ENCODE peak calls at places on chromosomes 6 and 20, in five cellular contexts. A is HCT116, V is A549, R is uterus, E is tibial nerve. T is an unnamed sample.

GRCh38 chr6:33570806-33571636 is 9.1 kb downstream of the BAK1 start:
- DNase-seq in A (peak; percentile 31), V (peak; percentile 61), R (peak; percentile 75), E (peak; percentile 66), T (peak; percentile 80)

GRCh38 chr6:33162471-33162870 is 29.8 kb downstream of the COL11A2 start:
- DNase-seq in A (no peak), V (no peak), R (no peak), E (no peak), T (no peak)

GRCh38 chr20:3777726-3778629 is 3.3 kb downstream of the SPEF1 start:
- DNase-seq in A (no peak), V (peak; percentile 66), R (peak; percentile 70), E (no peak), T (no peak)

GRCh38 chr6:89023591-89024441 is 56.7 kb upstream of the PNRC1 start:
- DNase-seq in A (no peak), V (no peak), R (no peak), E (no peak), T (no peak)

GRCh38 chr6:128204621-128205020 is 303.8 kb upstream of the THEMIS start:
- DNase-seq in A (no peak), V (no peak), R (no peak), E (no peak), T (no peak)

GRCh38 chr6:138291036-138291848 is 73.0 kb upstream of the PBOV1 start:
- DNase-seq in A (no peak), V (no peak), R (no peak), E (no peak), T (no peak)

GRCh38 chr6:131890091-131890490 is 61.1 kb downstream of the CCN2 start:
- DNase-seq in A (no peak), V (no peak), R (no peak), E (no peak), T (no peak)

GRCh38 chr6:105883966-105884365 is 202.2 kb upstream of the PRDM1 start:
- DNase-seq in A (no peak), V (no peak), R (no peak), E (no peak), T (no peak)

GRCh38 chr6:169647637-169648036 is 54.2 kb downstream of the WDR27 start:
- DNase-seq in A (no peak), V (no peak), R (no peak), E (no peak), T (no peak)

GRCh38 chr6:156021746-156022396 is 566.2 kb upstream of the NOX3 start:
- DNase-seq in A (no peak), V (no peak), R (no peak), E (no peak), T (no peak)

GRCh38 chr20:19802492-19803158 is 44.6 kb downstream of the RIN2 start:
- DNase-seq in A (peak; percentile 47), V (peak; percentile 76), R (no peak), E (no peak), T (no peak)

GRCh38 chr6:163645560-163645959 is 231.0 kb downstream of the QKI start:
- DNase-seq in A (no peak), V (no peak), R (no peak), E (no peak), T (no peak)

DNA sequence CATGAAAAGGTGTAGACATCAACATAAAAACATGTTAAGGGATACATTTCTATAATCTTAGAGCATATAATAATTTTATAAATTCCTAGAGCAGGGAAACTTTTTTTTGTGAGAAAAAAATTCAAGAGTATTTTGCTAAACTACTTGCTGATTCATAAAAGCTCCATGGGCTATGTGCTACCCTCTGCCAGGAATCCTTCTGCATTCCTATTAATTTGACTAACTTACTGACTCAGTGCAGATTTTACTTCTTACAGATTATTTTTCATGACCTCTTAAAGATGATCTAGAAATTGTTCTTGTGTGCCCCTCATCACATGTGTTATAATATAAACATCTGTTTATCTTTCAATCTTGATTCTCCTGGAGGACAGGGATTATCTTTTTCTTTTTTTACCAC is 5.7 kb downstream of the VTA1 start:
- DNase-seq in A (no peak), V (no peak), R (no peak), E (no peak), T (no peak)
- H3K4me1 ChIP-seq in A (peaks cover 7% of the 10 kb centered on the region), V (peaks cover 35% of the 10 kb centered on the region), R (no peaks in the 10 kb centered on the region), E (peaks cover 61% of the 10 kb centered on the region), T (peaks cover 28% of the 10 kb centered on the region)

DNA sequence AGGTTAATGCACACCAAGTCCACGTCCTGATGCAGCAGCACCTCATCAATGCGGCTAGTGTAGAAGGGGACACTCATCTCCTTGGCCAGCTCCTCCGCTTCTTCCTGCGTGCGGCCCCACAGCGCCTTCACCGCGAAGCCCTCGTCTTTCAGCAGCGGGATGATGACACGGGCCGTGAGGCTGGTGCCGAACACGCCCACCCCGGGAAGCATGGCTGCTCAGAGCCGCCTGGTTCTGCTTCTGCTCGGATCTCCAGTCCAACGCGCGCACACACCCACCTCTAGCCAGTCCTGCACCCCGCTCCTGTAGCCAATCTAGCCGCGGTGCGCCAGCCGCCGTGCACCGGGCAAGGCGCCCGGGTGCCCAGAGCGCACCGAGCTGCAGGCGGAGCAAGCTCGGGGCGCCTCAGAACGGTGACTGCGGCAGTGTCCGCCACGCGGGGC is 700 bp downstream of the GFOD1 start:
- DNase-seq in A (no peak), V (peak; percentile 50), R (peak; percentile 37), E (peak; percentile 14), T (peak; percentile 52)
- TF ChIP-seq POLR2A in A (no peak), V (no peak), R (no peak), E (no peak), T (no peak)

DNA sequence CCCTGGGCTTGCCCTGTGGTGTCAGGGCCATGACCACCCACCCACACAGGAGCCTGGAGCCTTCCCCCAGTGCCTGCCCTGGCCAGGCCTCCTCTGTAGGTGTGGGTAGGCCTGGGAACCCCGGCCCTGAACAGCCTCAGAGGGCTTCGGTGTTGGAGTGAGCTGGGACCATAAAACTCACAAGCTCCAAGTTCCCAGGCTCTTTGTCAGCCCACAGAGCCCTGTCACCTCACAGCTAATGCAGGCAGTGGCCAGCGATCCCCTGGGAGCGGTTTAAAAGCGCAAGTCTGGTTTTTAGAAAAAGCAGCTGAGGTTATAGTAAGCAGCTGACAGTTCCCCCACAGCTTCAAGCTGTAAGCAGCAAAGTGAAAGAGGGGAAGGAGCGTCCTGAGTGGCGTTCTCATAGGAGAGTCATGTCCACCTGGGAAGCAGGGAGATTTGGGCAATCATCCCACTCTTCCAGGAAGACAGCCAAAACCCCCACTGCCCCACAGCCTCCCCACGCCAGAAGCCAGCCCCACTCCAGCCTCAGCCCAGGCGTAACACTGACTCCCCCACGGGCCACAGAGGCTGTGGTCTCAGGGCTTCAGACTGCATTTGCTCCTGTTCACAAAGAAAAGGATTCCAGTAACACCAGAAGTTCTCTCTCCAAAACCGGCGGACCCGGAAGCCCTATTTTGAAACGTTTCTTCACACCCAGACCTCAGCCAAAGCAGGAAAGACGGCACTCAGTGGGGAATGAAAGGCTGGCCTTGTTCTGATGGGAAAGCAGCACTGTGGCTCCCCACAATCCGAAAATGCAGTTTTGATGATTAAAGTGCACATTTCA is 34.3 kb upstream of the FOXC1 start:
- DNase-seq in A (no peak), V (no peak), R (no peak), E (no peak), T (no peak)
- H3K27ac ChIP-seq in A (no peak overlapping the region), V (no peak overlapping the region), R (peak overlapping the region; percentile 13), E (no peak overlapping the region), T (peak overlapping the region; percentile 55)

DNA sequence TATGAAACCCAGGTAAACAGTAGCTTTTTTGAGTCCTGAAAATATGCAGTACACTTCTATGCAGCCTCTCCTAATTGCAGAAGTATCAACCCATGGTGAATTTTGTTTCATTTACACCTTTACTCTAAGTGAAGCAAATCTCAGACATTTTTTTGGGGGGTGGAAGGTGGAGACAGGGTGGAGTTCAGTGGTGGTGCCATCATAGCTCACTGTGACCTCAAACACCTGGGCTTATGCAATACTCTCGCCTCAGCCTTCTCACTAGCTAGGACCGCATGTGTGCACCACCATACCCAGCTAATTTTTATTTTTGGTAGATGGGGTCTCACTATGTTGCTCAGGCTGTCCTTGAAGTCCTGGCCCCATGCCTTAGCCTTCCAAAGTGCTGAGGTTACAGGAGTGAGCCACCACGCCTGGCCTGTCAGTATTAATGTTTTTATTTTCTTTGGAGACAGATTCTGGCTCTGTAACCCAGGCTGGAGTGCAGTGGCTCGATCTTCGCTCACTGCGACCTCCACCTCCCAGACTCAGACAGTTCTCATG is 80.3 kb downstream of the JARID2 start:
- DNase-seq in A (no peak), V (no peak), R (no peak), E (no peak), T (no peak)
- H3K4me1 ChIP-seq in A (peaks cover 19% of the 10 kb centered on the region), V (peaks cover 51% of the 10 kb centered on the region), R (no peaks in the 10 kb centered on the region), E (peaks cover 78% of the 10 kb centered on the region), T (peaks cover 52% of the 10 kb centered on the region)

GRCh38 chr6:24721461-24722215 is 2.7 kb upstream of the C6orf62 start:
- DNase-seq in A (no peak), V (no peak), R (no peak), E (no peak), T (no peak)

GRCh38 chr6:24718449-24719124 is 367 bp downstream of the C6orf62 start:
- DNase-seq in A (no peak), V (no peak), R (no peak), E (no peak), T (no peak)

GRCh38 chr6:24720131-24720603 is 1.2 kb upstream of the C6orf62 start:
- DNase-seq in A (no peak), V (peak; percentile 27), R (peak; percentile 50), E (no peak), T (peak; percentile 20)

GRCh38 chr6:24720604-24721460 is 1.9 kb upstream of the C6orf62 start:
- DNase-seq in A (peak; percentile 99), V (peak; percentile 99), R (peak; percentile 100), E (peak; percentile 100), T (peak; percentile 100)

GRCh38 chr6:24719125-24719931 is at the start of gene C6orf62:
- DNase-seq in A (no peak), V (no peak), R (peak; percentile 27), E (no peak), T (no peak)
- TF ChIP-seq POLR2A in A (peak; percentile 11), V (no peak), R (no peak), E (no peak), T (no peak)

DNA sequence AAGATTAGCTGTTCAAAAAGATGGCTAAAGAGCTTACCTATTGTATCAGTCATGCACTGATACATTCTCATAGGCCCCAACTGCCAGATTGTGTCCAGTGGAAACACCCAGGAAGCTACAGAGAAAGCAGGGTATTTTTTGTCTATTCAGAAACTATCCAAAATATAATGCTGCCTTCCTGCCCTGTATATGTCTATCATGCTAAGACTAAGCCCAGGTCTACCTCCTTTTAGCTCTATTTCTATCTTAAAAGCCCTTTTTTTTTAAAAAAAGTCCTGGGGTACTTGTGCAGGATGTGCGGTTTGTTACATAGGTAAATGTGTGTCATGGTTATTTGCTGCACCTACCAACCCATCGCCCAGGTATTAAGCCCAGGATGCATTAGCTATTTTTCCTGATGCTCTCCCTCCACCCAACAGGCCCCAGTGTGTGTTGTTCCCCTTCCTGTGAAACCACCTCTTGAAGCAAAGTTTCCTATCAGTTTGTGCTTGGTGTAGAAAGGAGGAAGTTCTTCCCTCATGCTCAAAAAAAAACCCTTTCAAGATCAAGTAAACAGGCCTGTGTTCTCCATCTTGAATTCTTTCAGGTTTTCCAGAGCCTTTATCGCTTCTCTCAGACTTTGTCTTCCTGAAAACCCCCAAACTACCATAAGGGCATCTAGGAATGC is 514 bp downstream of the DEFB129 start:
- DNase-seq in A (no peak), V (no peak), R (no peak), E (no peak), T (no peak)
- H3K27ac ChIP-seq in A (no peak overlapping the region), V (no peak overlapping the region), R (no peak overlapping the region), E (no peak overlapping the region), T (no peak overlapping the region)

T was measured in gastrocnemius medialis.